ENCODE peak calls at places on chromosomes 6 and 20, in eight cellular contexts. H is lower lobe of right lung, Y is heart right ventricle, N is BE2C, T is uterus, Q is AG04450, L is transverse colon, P is psoas muscle. O is an unnamed sample.

GRCh38 chr6:117483004-117483644 is 650 bp downstream of the DCBLD1 start:
- DNase-seq in H (peak; percentile 80), Y (peak; percentile 73), N (peak; percentile 69), T (peak; percentile 26), Q (no peak), L (peak; percentile 67), P (peak; percentile 83), O (peak; percentile 52)

GRCh38 chr20:51760905-51761544 is 7.2 kb downstream of the ATP9A start:
- DNase-seq in H (no peak), Y (no peak), N (no peak), T (no peak), Q (peak; percentile 79), L (no peak), P (no peak), O (peak; percentile 38)

GRCh38 chr20:44650777-44651493 is 564 bp downstream of the ADA start:
- DNase-seq in H (no peak), Y (peak; percentile 55), N (no peak), T (no peak), Q (no peak), L (no peak), P (peak; percentile 80), O (no peak)

GRCh38 chr6:2706482-2706881 is 44.2 kb downstream of the MYLK4 start:
- DNase-seq in H (no peak), Y (no peak), N (no peak), T (no peak), Q (no peak), L (no peak), P (no peak), O (no peak)

GRCh38 chr20:49526056-49526455 is 41.9 kb downstream of the PTGIS start:
- DNase-seq in H (no peak), Y (no peak), N (no peak), T (no peak), Q (no peak), L (no peak), P (no peak), O (no peak)

GRCh38 chr6:2616796-2617195 is 133.9 kb downstream of the MYLK4 start:
- DNase-seq in H (no peak), Y (no peak), N (no peak), T (no peak), Q (no peak), L (no peak), P (no peak), O (peak; percentile 20)

GRCh38 chr20:51004305-51004727 is 18.6 kb downstream of the KCNG1 start:
- DNase-seq in H (no peak), Y (no peak), N (no peak), T (no peak), Q (no peak), L (no peak), P (no peak), O (no peak)

GRCh38 chr20:56778765-56779195 is 149.7 kb downstream of the TFAP2C start:
- DNase-seq in H (no peak), Y (no peak), N (peak; percentile 34), T (no peak), Q (no peak), L (no peak), P (no peak), O (peak; percentile 63)

GRCh38 chr6:154543638-154544037 is 33.2 kb upstream of the CNKSR3 start:
- DNase-seq in H (no peak), Y (no peak), N (no peak), T (no peak), Q (no peak), L (no peak), P (no peak), O (peak; percentile 27)

GRCh38 chr20:24721891-24722530 is 227.1 kb upstream of the CST7 start:
- DNase-seq in H (no peak), Y (no peak), N (no peak), T (no peak), Q (no peak), L (no peak), P (no peak), O (no peak)

GRCh38 chr6:28531479-28532128 is 5.9 kb downstream of the GPX5 start:
- DNase-seq in H (no peak), Y (no peak), N (no peak), T (no peak), Q (no peak), L (no peak), P (no peak), O (no peak)

GRCh38 chr6:119319694-119320093 is 29.9 kb downstream of the MAN1A1 start:
- DNase-seq in H (no peak), Y (no peak), N (no peak), T (no peak), Q (no peak), L (no peak), P (no peak), O (no peak)

GRCh38 chr6:6008648-6009421 is 2.1 kb upstream of the NRN1 start:
- DNase-seq in H (peak; percentile 83), Y (peak; percentile 73), N (peak; percentile 92), T (peak; percentile 68), Q (no peak), L (peak; percentile 66), P (peak; percentile 82), O (no peak)

GRCh38 chr6:110878751-110879539 is 4.4 kb downstream of the AMD1 start:
- DNase-seq in H (no peak), Y (no peak), N (peak; percentile 44), T (no peak), Q (peak; percentile 20), L (peak; percentile 23), P (no peak), O (peak; percentile 60)

GRCh38 chr6:142822882-142823578 is 121.9 kb downstream of the HIVEP2 start:
- DNase-seq in H (no peak), Y (no peak), N (peak; percentile 75), T (no peak), Q (no peak), L (no peak), P (peak; percentile 51), O (no peak)

GRCh38 chr6:61711849-61712248 is 574.2 kb downstream of the KHDRBS2 start:
- DNase-seq in H (no peak), Y (no peak), N (no peak), T (no peak), Q (no peak), L (no peak), P (no peak), O (no peak)

GRCh38 chr20:23205656-23206055 is 119.5 kb upstream of the CD93 start:
- DNase-seq in H (peak; percentile 58), Y (peak; percentile 70), N (no peak), T (peak; percentile 64), Q (no peak), L (peak; percentile 43), P (peak; percentile 84), O (peak; percentile 28)

GRCh38 chr20:32358632-32358882 is 426 bp downstream of the ASXL1 start:
- DNase-seq in H (no peak), Y (no peak), N (no peak), T (no peak), Q (no peak), L (no peak), P (no peak), O (no peak)
- H3K4me3 ChIP-seq in H (peak overlapping the region; percentile 83), Y (peak overlapping the region; percentile 70), N (peak overlapping the region; percentile 94), T (peak overlapping the region; percentile 75), Q (peak overlapping the region; percentile 93), L (peak overlapping the region; percentile 99), P (peak overlapping the region; percentile 96), O (peak overlapping the region; percentile 87)

GRCh38 chr20:764255-764654 is 4.0 kb downstream of the SLC52A3 start:
- DNase-seq in H (no peak), Y (no peak), N (no peak), T (no peak), Q (no peak), L (no peak), P (no peak), O (no peak)

GRCh38 chr20:766906-767305 is 1.4 kb downstream of the SLC52A3 start:
- DNase-seq in H (no peak), Y (no peak), N (no peak), T (no peak), Q (no peak), L (no peak), P (no peak), O (no peak)

GRCh38 chr20:770691-771090 is 2.4 kb upstream of the SLC52A3 start:
- DNase-seq in H (no peak), Y (no peak), N (no peak), T (no peak), Q (no peak), L (no peak), P (no peak), O (no peak)

GRCh38 chr20:771741-772464 is 3.6 kb upstream of the SLC52A3 start:
- DNase-seq in H (no peak), Y (no peak), N (no peak), T (no peak), Q (no peak), L (no peak), P (no peak), O (no peak)

DNA sequence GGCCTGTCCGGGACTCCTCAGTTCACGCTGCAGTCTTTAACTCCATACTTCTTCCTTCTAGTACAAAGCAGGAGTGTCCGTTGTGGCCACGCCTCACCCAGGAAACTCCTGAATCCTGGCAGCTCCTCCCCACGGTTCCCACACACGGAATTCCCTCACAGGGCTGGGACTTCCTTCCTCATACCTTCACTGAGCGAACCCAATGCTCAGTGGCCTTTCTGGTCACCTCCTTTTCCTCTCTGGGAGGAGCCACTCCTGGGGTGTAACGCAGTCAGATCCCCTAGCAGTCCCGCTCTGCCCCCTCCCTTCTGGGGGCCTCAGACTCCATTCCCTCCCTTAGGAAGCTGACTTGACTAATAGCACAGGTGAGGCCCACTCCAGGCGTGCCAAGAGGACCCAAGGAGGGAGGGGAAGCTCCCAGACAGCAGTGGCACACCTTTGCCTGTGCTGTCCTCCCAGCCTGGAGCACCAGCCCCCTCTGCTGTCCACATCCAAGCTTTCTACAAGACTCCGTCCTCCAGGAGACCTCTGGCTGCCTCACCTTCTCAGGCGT is at the start of gene SLC52A3:
- DNase-seq in H (peak; percentile 69), Y (peak; percentile 30), N (no peak), T (peak; percentile 31), Q (no peak), L (peak; percentile 89), P (no peak), O (no peak)
- TF ChIP-seq CTCF in H (peak; percentile 37), Y (peak; percentile 13), N (peak; percentile 32), T (no peak), Q (no peak), L (peak; percentile 44), P (peak; percentile 14), O (peak; percentile 22)

DNA sequence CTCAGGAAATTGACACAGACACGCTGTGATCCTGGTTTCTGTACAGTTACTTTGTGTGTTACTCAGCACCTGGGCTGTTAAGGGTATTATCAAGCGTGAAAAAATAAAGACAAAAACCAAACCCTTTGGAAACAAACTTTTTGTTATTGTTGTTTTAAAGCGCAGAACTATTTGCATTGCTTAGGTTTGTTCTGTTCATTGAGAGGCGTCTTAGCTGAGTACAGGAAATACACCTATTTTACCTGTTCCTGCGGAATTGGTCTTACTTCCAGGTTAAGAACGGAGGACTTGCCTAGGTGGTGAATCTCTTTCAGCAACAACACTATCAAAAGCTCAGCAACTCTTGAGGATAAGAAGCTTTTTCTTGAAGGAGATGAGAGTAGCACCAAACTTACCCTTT is 1.0 kb downstream of the FUT9 start:
- DNase-seq in H (no peak), Y (no peak), N (no peak), T (no peak), Q (no peak), L (no peak), P (no peak), O (no peak)
- H3K4me3 ChIP-seq in H (no peak overlapping the region), Y (no peak overlapping the region), N (peak overlapping the region; percentile 48), T (no peak overlapping the region), Q (no peak overlapping the region), L (no peak overlapping the region), P (no peak overlapping the region), O (no peak overlapping the region)

DNA sequence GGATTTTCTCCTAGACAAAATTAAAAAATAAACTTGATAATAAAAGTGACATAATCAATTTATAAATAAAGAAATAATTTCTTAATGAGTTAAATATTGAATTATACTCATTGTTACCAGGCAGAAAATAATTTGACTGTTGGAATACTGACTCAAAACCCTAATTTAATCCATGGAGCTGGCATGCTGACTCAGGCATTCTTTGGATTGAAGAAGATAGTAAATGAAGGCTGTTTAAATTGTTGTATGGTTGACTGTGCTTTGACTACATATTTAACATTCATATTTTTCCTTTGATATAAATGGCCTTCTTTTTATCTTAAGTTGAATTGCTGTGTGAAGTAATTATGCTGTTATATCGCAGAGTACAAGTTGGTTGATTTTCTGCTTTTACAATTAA is 11.7 kb downstream of the MANEA start:
- DNase-seq in H (no peak), Y (no peak), N (no peak), T (no peak), Q (no peak), L (no peak), P (no peak), O (no peak)
- TF ChIP-seq CTCF in H (no peak), Y (no peak), N (no peak), T (no peak), Q (no peak), L (no peak), P (no peak), O (no peak)

O was measured in fibroblast of villous mesenchyme.